ENCODE peak calls at places on chromosomes 16 and 17, in nine cellular contexts. X, E, O, Z, J, U, D, N and T are unnamed samples.

GRCh38 chr17:50465171-50465570 is 3.5 kb downstream of the CHAD start:
- DNase-seq in Z (no peak), O (no peak), J (no peak), N (no peak), E (no peak), U (no peak), X (no peak), D (no peak), T (no peak)

GRCh38 chr16:4176794-4177438 is 60.7 kb upstream of the ADCY9 start:
- DNase-seq in O (no peak), Z (no peak), N (peak; percentile 38), D (no peak), U (peak; percentile 78), E (no peak), J (peak; percentile 73), X (peak; percentile 57), T (peak; percentile 26)

GRCh38 chr17:2996938-2997670 is 66.3 kb downstream of the OR1D5 start:
- DNase-seq in U (no peak), J (no peak), E (no peak), N (no peak), Z (no peak), X (no peak), O (no peak), D (peak; percentile 50), T (no peak)

GRCh38 chr17:81004336-81005015 is 12.8 kb downstream of the CHMP6 start:
- DNase-seq in O (no peak), E (no peak), D (no peak), N (no peak), Z (peak; percentile 75), J (no peak), X (no peak), U (no peak), T (no peak)

GRCh38 chr17:27577884-27578717 is 52.9 kb upstream of the LGALS9 start:
- DNase-seq in E (no peak), Z (no peak), X (peak; percentile 78), N (peak; percentile 70), D (peak; percentile 81), J (peak; percentile 73), U (no peak), O (no peak), T (no peak)

GRCh38 chr16:53435066-53435688 is 906 bp downstream of the RBL2 start:
- DNase-seq in N (peak; percentile 90), Z (peak; percentile 84), X (peak; percentile 86), D (peak; percentile 88), U (peak; percentile 90), O (peak; percentile 93), J (peak; percentile 89), E (peak; percentile 90), T (peak; percentile 85)

GRCh38 chr17:56834380-56835258 is 668 bp downstream of the DGKE start:
- DNase-seq in J (peak; percentile 7), E (peak; percentile 30), N (peak; percentile 24), U (peak; percentile 11), Z (peak; percentile 89), X (peak; percentile 5), O (peak; percentile 91), D (peak; percentile 61), T (no peak)

GRCh38 chr17:67157732-67158639 is 87.0 kb downstream of the HELZ start:
- DNase-seq in E (no peak), U (peak; percentile 76), D (no peak), N (peak; percentile 63), J (peak; percentile 57), Z (no peak), O (no peak), X (peak; percentile 41), T (peak; percentile 38)

GRCh38 chr17:78979780-78980623 is at the start of gene LGALS3BP:
- DNase-seq in U (peak; percentile 87), D (peak; percentile 59), J (peak; percentile 78), E (no peak), O (no peak), N (peak; percentile 89), Z (peak; percentile 93), X (peak; percentile 47), T (peak; percentile 80)

GRCh38 chr17:75820411-75821080 is 23.7 kb downstream of the UNC13D start:
- DNase-seq in J (no peak), Z (no peak), N (no peak), O (no peak), D (peak; percentile 14), U (no peak), X (no peak), E (no peak), T (no peak)

GRCh38 chr17:75819723-75820410 is 24.3 kb downstream of the UNC13D start:
- DNase-seq in O (no peak), N (no peak), J (no peak), E (no peak), X (no peak), D (peak; percentile 11), U (no peak), Z (peak; percentile 72), T (no peak)

GRCh38 chr17:75817571-75817970 is 26.6 kb downstream of the UNC13D start:
- DNase-seq in N (no peak), E (no peak), X (no peak), O (no peak), Z (no peak), J (no peak), U (no peak), D (no peak), T (no peak)

GRCh38 chr17:75818326-75818885 is 25.8 kb downstream of the UNC13D start:
- DNase-seq in U (no peak), E (no peak), N (no peak), D (no peak), X (no peak), O (no peak), J (no peak), Z (no peak), T (no peak)

GRCh38 chr17:75819116-75819515 is 25.1 kb downstream of the UNC13D start:
- DNase-seq in J (no peak), O (peak; percentile 86), N (no peak), E (no peak), U (no peak), D (peak; percentile 12), Z (no peak), X (no peak), T (no peak)
- TF ChIP-seq CTCF in J (no peak), O (no peak), N (no peak), E (no peak), U (no peak), D (no peak), Z (no peak), X (no peak), T (no peak)

DNA sequence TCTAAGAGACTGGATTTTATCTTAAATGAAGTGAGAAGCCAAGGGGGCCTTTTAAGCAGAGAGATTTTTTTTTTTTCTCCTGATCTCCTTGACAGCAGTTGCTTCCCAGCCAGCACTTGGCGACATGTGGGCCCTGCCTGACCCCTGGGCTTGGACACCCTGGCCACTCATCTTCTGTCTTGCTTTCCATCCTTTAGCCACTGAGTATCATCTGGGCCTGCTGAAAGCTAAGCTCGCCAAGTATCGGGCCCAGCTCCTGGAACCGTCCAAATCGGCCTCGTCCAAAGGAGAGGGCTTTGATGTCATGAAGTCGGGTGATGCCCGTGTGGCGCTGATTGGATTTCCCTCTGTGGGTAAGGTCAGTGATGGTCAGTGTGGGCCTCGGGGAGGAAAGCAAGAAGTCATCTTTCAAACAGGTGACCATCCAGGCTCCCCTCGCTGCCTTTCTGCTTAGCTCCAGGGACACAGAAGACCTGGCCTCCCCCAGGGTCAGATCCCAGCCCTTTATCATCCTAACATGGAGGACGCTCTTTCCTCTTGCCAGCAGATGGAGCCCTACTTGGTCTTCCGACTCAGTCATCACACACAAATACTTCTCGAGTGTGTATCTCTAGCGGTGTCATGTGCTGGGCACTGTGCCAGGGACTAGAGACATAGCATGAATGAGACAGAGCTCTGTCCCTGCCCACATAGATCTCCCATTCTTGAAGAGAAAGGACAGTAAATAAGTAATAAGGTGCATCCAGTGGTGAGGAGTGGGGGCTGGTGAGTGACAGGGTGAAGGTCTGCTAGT is 6.1 kb downstream of the DRG2 start:
- DNase-seq in U (peak; percentile 87), D (no peak), E (peak; percentile 40), X (peak; percentile 63), J (peak; percentile 83), N (peak; percentile 87), Z (no peak), O (no peak), T (peak; percentile 55)
- TF ChIP-seq CTCF in U (peak; percentile 64), D (no peak), E (no peak), X (peak; percentile 42), J (peak; percentile 52), N (peak; percentile 67), Z (no peak), O (no peak), T (peak; percentile 62)

GRCh38 chr16:30355144-30355953 is at the start of gene CD2BP2:
- DNase-seq in E (peak; percentile 98), U (peak; percentile 100), O (peak; percentile 99), D (peak; percentile 97), J (peak; percentile 100), Z (peak; percentile 99), X (peak; percentile 100), N (peak; percentile 100), T (peak; percentile 100)

GRCh38 chr16:30354423-30355143 is 525 bp downstream of the CD2BP2 start:
- DNase-seq in U (no peak), E (no peak), X (no peak), Z (peak; percentile 47), J (peak; percentile 16), D (peak; percentile 36), N (no peak), O (no peak), T (no peak)

GRCh38 chr16:30352488-30353401 is 2.4 kb downstream of the CD2BP2 start:
- DNase-seq in D (peak; percentile 20), O (no peak), X (no peak), U (no peak), Z (peak; percentile 41), E (no peak), N (no peak), J (no peak), T (no peak)

GRCh38 chr16:30351586-30352419 is 3.3 kb downstream of the CD2BP2 start:
- DNase-seq in E (peak; percentile 86), D (peak; percentile 87), J (peak; percentile 90), U (peak; percentile 95), Z (peak; percentile 81), N (peak; percentile 97), O (no peak), X (peak; percentile 93), T (peak; percentile 93)

GRCh38 chr16:30353438-30354129 is 1.5 kb downstream of the CD2BP2 start:
- DNase-seq in Z (peak; percentile 75), D (peak; percentile 25), X (no peak), E (no peak), O (no peak), N (no peak), J (no peak), U (no peak), T (no peak)
- TF ChIP-seq CTCF in Z (no peak), D (no peak), X (no peak), E (no peak), O (no peak), N (no peak), J (no peak), U (no peak), T (no peak)

DNA sequence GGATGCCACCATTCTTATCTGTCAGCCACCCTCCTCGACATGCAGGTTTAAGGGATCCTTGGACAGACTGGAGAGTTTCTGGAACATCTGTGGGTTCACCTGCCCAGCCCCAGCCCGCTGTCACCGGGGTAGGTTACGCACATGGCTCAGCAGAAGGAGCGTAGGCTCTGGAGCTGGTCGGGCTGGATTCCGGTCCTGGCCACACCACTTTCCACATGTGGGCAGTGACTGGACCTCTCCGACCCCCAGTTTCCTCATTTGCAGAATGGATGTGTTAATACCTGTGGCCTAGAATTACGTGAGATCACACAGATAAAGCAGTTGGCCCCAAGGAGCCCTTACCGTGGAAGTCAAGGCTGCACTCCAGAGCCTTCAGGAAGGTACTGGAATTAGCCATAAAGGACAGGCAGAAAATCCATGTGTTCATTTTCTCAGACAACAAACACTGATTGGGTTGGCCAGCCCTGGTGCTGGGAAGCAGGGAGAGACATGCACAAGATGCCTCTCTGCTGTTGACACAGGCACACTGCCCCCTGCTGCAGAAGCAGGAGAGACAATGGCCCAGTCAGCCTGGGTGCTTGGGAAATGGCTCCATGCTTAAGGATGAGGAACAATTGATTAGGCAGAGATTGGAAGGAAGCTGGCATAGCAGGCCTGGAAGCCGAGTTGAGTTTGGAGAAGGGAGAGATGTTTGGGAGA is 58.8 kb downstream of the SF3B3 start:
- DNase-seq in U (no peak), N (no peak), O (no peak), D (no peak), X (no peak), J (no peak), E (no peak), Z (no peak), T (no peak)
- TF ChIP-seq CTCF in U (peak; percentile 35), N (peak; percentile 32), O (no peak), D (no peak), X (peak; percentile 13), J (peak; percentile 20), E (no peak), Z (no peak), T (peak; percentile 35)